ENCODE peak calls at places on chromosomes 3 and 15, in nine cellular contexts. Y, X, W, L, T, I, N, C and S are unnamed samples.

GRCh38 chr3:8762607-8763377 is 6.6 kb downstream of the OXTR start:
- DNase-seq in Y (no peak), X (no peak), W (no peak), L (no peak), T (no peak), I (no peak), N (no peak), C (no peak), S (no peak)

GRCh38 chr3:177468331-177468730 is 271.0 kb upstream of the TBL1XR1 start:
- DNase-seq in Y (no peak), X (no peak), W (no peak), L (no peak), T (no peak), I (peak; percentile 50), N (no peak), C (no peak), S (peak; percentile 89)

GRCh38 chr3:190261740-190262139 is 60.5 kb downstream of the CLDN1 start:
- DNase-seq in Y (no peak), X (no peak), W (no peak), L (no peak), T (no peak), I (peak; percentile 55), N (no peak), C (no peak), S (no peak)

GRCh38 chr3:71254658-71255057 is 328.9 kb downstream of the FOXP1 start:
- DNase-seq in Y (no peak), X (no peak), W (no peak), L (no peak), T (no peak), I (no peak), N (no peak), C (no peak), S (no peak)

GRCh38 chr3:114939920-114940319 is 207.2 kb downstream of the ZBTB20 start:
- DNase-seq in Y (no peak), X (no peak), W (no peak), L (no peak), T (no peak), I (no peak), N (no peak), C (no peak), S (no peak)

GRCh38 chr3:59142581-59142980 is 92.8 kb upstream of the CFAP20DC start:
- DNase-seq in Y (no peak), X (no peak), W (no peak), L (no peak), T (peak; percentile 76), I (no peak), N (no peak), C (no peak), S (no peak)

GRCh38 chr3:158771018-158771350 is 30.9 kb upstream of the MFSD1 start:
- DNase-seq in Y (no peak), X (no peak), W (no peak), L (no peak), T (no peak), I (no peak), N (no peak), C (no peak), S (no peak)

GRCh38 chr15:68447976-68448755 is 16.2 kb upstream of the ITGA11 start:
- DNase-seq in Y (no peak), X (no peak), W (no peak), L (no peak), T (no peak), I (no peak), N (peak; percentile 20), C (no peak), S (no peak)

GRCh38 chr3:39467394-39468107 is at the start of gene MOBP:
- DNase-seq in Y (no peak), X (no peak), W (no peak), L (no peak), T (peak; percentile 98), I (no peak), N (no peak), C (no peak), S (no peak)

GRCh38 chr15:62482715-62483429 is 317.8 kb upstream of the C2CD4B start:
- DNase-seq in Y (no peak), X (no peak), W (peak; percentile 27), L (no peak), T (no peak), I (peak; percentile 46), N (peak; percentile 74), C (peak; percentile 65), S (no peak)

GRCh38 chr3:24595801-24596200 is 101.2 kb upstream of the THRB start:
- DNase-seq in Y (no peak), X (no peak), W (no peak), L (no peak), T (no peak), I (no peak), N (no peak), C (no peak), S (no peak)

GRCh38 chr3:127735767-127736693 is 63.3 kb downstream of the ABTB1 start:
- DNase-seq in Y (no peak), X (no peak), W (no peak), L (peak; percentile 41), T (peak; percentile 80), I (peak; percentile 59), N (no peak), C (peak; percentile 82), S (peak; percentile 44)

GRCh38 chr3:192130534-192131132 is 596.7 kb downstream of the FGF12 start:
- DNase-seq in Y (peak; percentile 3), X (no peak), W (peak; percentile 62), L (peak; percentile 47), T (peak; percentile 79), I (peak; percentile 31), N (no peak), C (peak; percentile 75), S (no peak)

GRCh38 chr3:195352895-195353488 is 82.0 kb upstream of the XXYLT1 start:
- DNase-seq in Y (no peak), X (no peak), W (no peak), L (no peak), T (no peak), I (no peak), N (no peak), C (no peak), S (peak; percentile 89)

GRCh38 chr3:65402597-65402996 is 636.1 kb downstream of the MAGI1 start:
- DNase-seq in Y (no peak), X (no peak), W (no peak), L (peak; percentile 30), T (no peak), I (peak; percentile 57), N (no peak), C (no peak), S (peak; percentile 62)